ENCODE peak calls at places on chromosomes 1 and 21, in seven cellular contexts. Q, R, J, U, X, S and P are unnamed samples.

GRCh38 chr1:18581420-18581880 is 49.2 kb upstream of the PAX7 start:
- ATAC-seq in U (peak; percentile 25), Q (peak; percentile 54), S (no peak), R (no peak), J (peak; percentile 90), X (peak; percentile 61), P (peak; percentile 59)

GRCh38 chr21:15659768-15660423 is 69.9 kb upstream of the USP25 start:
- ATAC-seq in U (no peak), S (no peak), J (no peak), Q (peak; percentile 98), X (peak; percentile 62), R (no peak), P (no peak)

GRCh38 chr1:80673935-80674597 is 1126.7 kb upstream of the ADGRL2 start:
- ATAC-seq in X (no peak), S (no peak), Q (no peak), U (no peak), J (peak; percentile 76), R (no peak), P (no peak)

GRCh38 chr21:16002872-16003466 is 273.2 kb downstream of the USP25 start:
- ATAC-seq in X (no peak), J (no peak), U (no peak), S (no peak), Q (peak; percentile 62), R (no peak), P (no peak)

GRCh38 chr1:32256473-32257226 is 5.6 kb downstream of the LCK start:
- ATAC-seq in Q (no peak), R (no peak), U (no peak), X (no peak), S (no peak), J (no peak), P (no peak)

GRCh38 chr1:167666416-167666815 is 36.4 kb downstream of the RCSD1 start:
- ATAC-seq in S (no peak), Q (no peak), R (peak; percentile 49), J (no peak), U (no peak), X (no peak), P (no peak)

GRCh38 chr1:94686882-94687281 is 133.3 kb upstream of the SLC44A3 start:
- ATAC-seq in S (no peak), X (no peak), J (no peak), U (no peak), Q (no peak), R (no peak), P (no peak)

GRCh38 chr1:240385985-240386978 is 225.7 kb downstream of the GREM2 start:
- ATAC-seq in S (no peak), Q (peak; percentile 54), R (no peak), J (no peak), X (no peak), U (no peak), P (no peak)

GRCh38 chr1:53909946-53910345 is 16.0 kb downstream of the DIO1 start:
- ATAC-seq in J (no peak), Q (no peak), X (no peak), R (no peak), S (no peak), U (no peak), P (no peak)

GRCh38 chr1:77984629-77985028 is 5.8 kb upstream of the FUBP1 start:
- ATAC-seq in J (no peak), R (no peak), U (no peak), X (no peak), S (no peak), Q (no peak), P (no peak)

GRCh38 chr1:1038694-1039093 is 18.8 kb downstream of the AGRN start:
- ATAC-seq in Q (no peak), X (no peak), R (no peak), S (no peak), J (no peak), U (no peak), P (no peak)

GRCh38 chr1:19439464-19440171 is 45.7 kb downstream of the CAPZB start:
- ATAC-seq in S (peak; percentile 56), X (no peak), U (no peak), R (peak; percentile 10), Q (no peak), J (peak; percentile 60), P (no peak)

GRCh38 chr1:71068325-71069240 is 12.3 kb downstream of the ZRANB2 start:
- ATAC-seq in S (no peak), U (no peak), J (no peak), Q (no peak), X (no peak), R (no peak), P (no peak)

GRCh38 chr21:45318146-45318555 is 30.5 kb upstream of the POFUT2 start:
- ATAC-seq in X (no peak), Q (no peak), J (no peak), S (no peak), R (no peak), U (no peak), P (no peak)

GRCh38 chr21:14319805-14320204 is 63.1 kb downstream of the HSPA13 start:
- ATAC-seq in J (no peak), S (no peak), R (no peak), Q (no peak), U (no peak), X (no peak), P (no peak)

GRCh38 chr1:59484090-59484489 is 187.2 kb downstream of the FGGY start:
- ATAC-seq in S (no peak), J (no peak), U (no peak), X (no peak), Q (peak; percentile 67), R (peak; percentile 74), P (peak; percentile 32)

GRCh38 chr1:30258876-30259275 is 464.5 kb downstream of the MATN1 start:
- ATAC-seq in S (no peak), U (no peak), X (no peak), R (no peak), J (peak; percentile 26), Q (no peak), P (no peak)

GRCh38 chr1:84719477-84720274 is 29.4 kb upstream of the SSX2IP start:
- ATAC-seq in J (no peak), R (peak; percentile 58), X (no peak), S (no peak), U (no peak), Q (no peak), P (no peak)

GRCh38 chr1:115230281-115230680 is 107.8 kb downstream of the NGF start:
- ATAC-seq in U (no peak), R (no peak), X (no peak), Q (peak; percentile 90), J (no peak), S (no peak), P (peak; percentile 35)

GRCh38 chr1:150385537-150386445 is 21.8 kb downstream of the RPRD2 start:
- ATAC-seq in X (no peak), J (no peak), Q (no peak), S (no peak), R (no peak), U (peak; percentile 59), P (no peak)

GRCh38 chr1:216626394-216627067 is 96.7 kb downstream of the ESRRG start:
- ATAC-seq in R (no peak), U (no peak), X (no peak), Q (peak; percentile 64), J (peak; percentile 47), S (no peak), P (no peak)

GRCh38 chr1:150889650-150890416 is 2.9 kb downstream of the CTXND2 start:
- ATAC-seq in R (no peak), Q (no peak), U (peak; percentile 97), J (no peak), X (no peak), S (peak; percentile 83), P (no peak)

GRCh38 chr1:168319691-168320090 is 39.0 kb downstream of the TBX19 start:
- ATAC-seq in J (peak; percentile 64), X (no peak), R (no peak), S (no peak), Q (no peak), U (no peak), P (no peak)

GRCh38 chr1:184930232-184930631 is 44.1 kb downstream of the NIBAN1 start:
- ATAC-seq in Q (no peak), R (no peak), X (no peak), S (no peak), U (no peak), J (no peak), P (peak; percentile 52)

GRCh38 chr1:22248746-22249145 is 105.8 kb upstream of the WNT4 start:
- ATAC-seq in R (no peak), U (no peak), J (no peak), X (no peak), Q (no peak), S (no peak), P (no peak)

GRCh38 chr1:18350783-18351182 is 129.9 kb upstream of the KLHDC7A start:
- ATAC-seq in S (no peak), R (no peak), J (peak; percentile 20), Q (no peak), U (no peak), X (no peak), P (no peak)

GRCh38 chr1:1974834-1975233 is 28.8 kb downstream of the CFAP74 start:
- ATAC-seq in U (no peak), R (no peak), J (peak; percentile 69), X (no peak), S (no peak), Q (no peak), P (no peak)

GRCh38 chr1:226814751-226815496 is 55.5 kb upstream of the PSEN2 start:
- ATAC-seq in R (peak; percentile 85), Q (peak; percentile 97), S (peak; percentile 77), J (no peak), X (peak; percentile 95), U (no peak), P (peak; percentile 99)

GRCh38 chr21:33308586-33309490 is 15.9 kb upstream of the IFNAR1 start:
- ATAC-seq in U (no peak), R (no peak), J (no peak), Q (no peak), X (no peak), S (peak; percentile 60), P (no peak)

GRCh38 chr1:112878321-112878720 is 77.7 kb downstream of the SLC16A1 start:
- ATAC-seq in R (no peak), Q (no peak), S (no peak), U (no peak), X (no peak), J (no peak), P (no peak)